ENCODE peak calls at places on chromosomes 7 and 10, in eight cellular contexts. Q is GM12878, H is body of pancreas, V is HCT116, J is GM23248, M is SJSA1, Y is esophagus muscularis mucosa, S is hepatocyte. E is an unnamed sample.
A peak's percentile ranks its signal among the peaks of the same experiment; 100 is the strongest.

GRCh38 chr7:118325450-118325808 is 100.9 kb downstream of the ANKRD7 start:
- DNase-seq in M (no peak), Y (no peak), S (no peak), J (no peak), V (no peak), H (no peak), Q (no peak), E (no peak)

GRCh38 chr7:80244206-80244956 is 109.8 kb downstream of the GNAI1 start:
- DNase-seq in S (no peak), M (no peak), J (peak; percentile 46), Y (no peak), H (no peak), Q (no peak), V (no peak), E (no peak)

GRCh38 chr10:92591550-92592140 is 1.3 kb upstream of the KIF11 start:
- DNase-seq in J (peak; percentile 98), Y (peak; percentile 97), S (peak; percentile 95), V (peak; percentile 89), H (peak; percentile 89), M (peak; percentile 88), Q (peak; percentile 75), E (peak; percentile 90)

GRCh38 chr10:34180749-34181148 is 634.3 kb downstream of the PARD3 start:
- DNase-seq in V (no peak), H (no peak), M (no peak), S (no peak), Y (no peak), Q (no peak), J (no peak), E (no peak)

GRCh38 chr10:132247943-132248342 is 59.8 kb downstream of the STK32C start:
- DNase-seq in M (no peak), Q (no peak), H (no peak), S (no peak), V (no peak), J (peak; percentile 28), Y (no peak), E (peak; percentile 9)

GRCh38 chr7:139680676-139681462 is 96.9 kb downstream of the HIPK2 start:
- DNase-seq in S (peak; percentile 67), M (peak; percentile 97), J (peak; percentile 100), Y (no peak), H (no peak), V (peak; percentile 92), Q (no peak), E (peak; percentile 84)

GRCh38 chr7:94297397-94297838 is 97.3 kb upstream of the COL1A2 start:
- DNase-seq in H (no peak), M (peak; percentile 77), Y (no peak), J (peak; percentile 98), S (peak; percentile 61), V (no peak), Q (no peak), E (peak; percentile 96)

GRCh38 chr7:47581442-47581820 is 480 bp downstream of the TNS3 start:
- DNase-seq in S (peak; percentile 73), V (no peak), J (peak; percentile 42), M (no peak), Y (no peak), Q (no peak), H (peak; percentile 48), E (no peak)

GRCh38 chr10:29471483-29471859 is 163.3 kb downstream of the SVIL start:
- DNase-seq in M (no peak), Q (no peak), H (no peak), Y (no peak), J (peak; percentile 90), V (no peak), S (peak; percentile 52), E (no peak)

GRCh38 chr10:89645742-89646172 is 715 bp upstream of the PANK1 start:
- DNase-seq in M (no peak), H (no peak), Y (no peak), V (no peak), S (peak; percentile 85), J (no peak), Q (no peak), E (no peak)

GRCh38 chr7:44608916-44609648 is 2.7 kb downstream of the OGDH start:
- DNase-seq in M (no peak), Y (no peak), J (peak; percentile 77), S (no peak), V (no peak), Q (no peak), H (no peak), E (no peak)

GRCh38 chr10:87659571-87660483 is at the start of gene PAPSS2:
- DNase-seq in J (peak; percentile 83), S (peak; percentile 72), Q (no peak), Y (no peak), M (peak; percentile 78), H (peak; percentile 64), V (no peak), E (peak; percentile 83)

GRCh38 chr7:16739863-16740622 is 13.5 kb upstream of the TSPAN13 start:
- DNase-seq in Q (no peak), H (no peak), V (peak; percentile 24), M (peak; percentile 82), Y (no peak), S (peak; percentile 83), J (peak; percentile 95), E (peak; percentile 63)

GRCh38 chr10:104028146-104028545 is 57.5 kb downstream of the COL17A1 start:
- DNase-seq in J (peak; percentile 46), H (no peak), S (peak; percentile 45), V (peak; percentile 29), Q (no peak), M (no peak), Y (no peak), E (peak; percentile 48)

GRCh38 chr10:3399756-3400155 is 227.2 kb upstream of the PITRM1 start:
- DNase-seq in S (no peak), V (no peak), Q (no peak), Y (no peak), J (no peak), H (no peak), M (no peak), E (no peak)

GRCh38 chr10:22321156-22321711 is 335 bp downstream of the BMI1 start:
- DNase-seq in H (peak; percentile 64), M (peak; percentile 65), S (peak; percentile 84), V (no peak), J (peak; percentile 91), Y (no peak), Q (no peak), E (peak; percentile 88)

GRCh38 chr7:90487808-90488207 is 18.4 kb downstream of the PTTG1IP2 start:
- DNase-seq in J (no peak), S (no peak), Y (no peak), Q (no peak), V (no peak), M (no peak), H (no peak), E (no peak)

GRCh38 chr7:7151285-7151684 is 31.1 kb upstream of the C1GALT1 start:
- DNase-seq in V (no peak), Y (no peak), M (no peak), S (no peak), Q (no peak), H (no peak), J (no peak), E (peak; percentile 52)

GRCh38 chr10:113071446-113071845 is 121.4 kb downstream of the TCF7L2 start:
- DNase-seq in V (no peak), Q (no peak), Y (no peak), J (peak; percentile 16), S (no peak), M (no peak), H (peak; percentile 87), E (peak; percentile 73)

GRCh38 chr7:80581472-80581871 is 57.0 kb upstream of the CD36 start:
- DNase-seq in Y (no peak), S (peak; percentile 11), Q (no peak), J (peak; percentile 29), V (no peak), H (no peak), M (no peak), E (peak; percentile 45)

GRCh38 chr10:104337527-104337984 is 709 bp downstream of the ITPRIP start:
- DNase-seq in S (no peak), V (no peak), Y (no peak), H (no peak), Q (no peak), J (peak; percentile 69), M (no peak), E (no peak)

GRCh38 chr7:156780724-156781455 is 112.1 kb downstream of the LMBR1 start:
- DNase-seq in S (no peak), M (no peak), V (no peak), Q (peak; percentile 86), Y (no peak), J (no peak), H (no peak), E (no peak)

GRCh38 chr10:12699756-12700556 is 301.6 kb downstream of the CCDC3 start:
- DNase-seq in V (no peak), Q (no peak), S (no peak), M (no peak), Y (no peak), H (no peak), J (peak; percentile 4), E (no peak)
- H3K27ac ChIP-seq in V (no peak overlapping the region), Q (no peak overlapping the region), S (no peak overlapping the region), M (no peak overlapping the region), Y (peak overlapping the region; percentile 62), H (peak overlapping the region; percentile 88), J (no peak overlapping the region), E (no peak overlapping the region)

GRCh38 chr10:71712572-71713134 is 6.9 kb downstream of the C10orf105 start:
- DNase-seq in Y (no peak), H (no peak), J (no peak), S (no peak), V (no peak), Q (no peak), M (no peak), E (no peak)
- H3K4me3 ChIP-seq in Y (no peak overlapping the region), H (no peak overlapping the region), J (no peak overlapping the region), S (no peak overlapping the region), V (no peak overlapping the region), Q (no peak overlapping the region), M (no peak overlapping the region), E (no peak overlapping the region)

DNA sequence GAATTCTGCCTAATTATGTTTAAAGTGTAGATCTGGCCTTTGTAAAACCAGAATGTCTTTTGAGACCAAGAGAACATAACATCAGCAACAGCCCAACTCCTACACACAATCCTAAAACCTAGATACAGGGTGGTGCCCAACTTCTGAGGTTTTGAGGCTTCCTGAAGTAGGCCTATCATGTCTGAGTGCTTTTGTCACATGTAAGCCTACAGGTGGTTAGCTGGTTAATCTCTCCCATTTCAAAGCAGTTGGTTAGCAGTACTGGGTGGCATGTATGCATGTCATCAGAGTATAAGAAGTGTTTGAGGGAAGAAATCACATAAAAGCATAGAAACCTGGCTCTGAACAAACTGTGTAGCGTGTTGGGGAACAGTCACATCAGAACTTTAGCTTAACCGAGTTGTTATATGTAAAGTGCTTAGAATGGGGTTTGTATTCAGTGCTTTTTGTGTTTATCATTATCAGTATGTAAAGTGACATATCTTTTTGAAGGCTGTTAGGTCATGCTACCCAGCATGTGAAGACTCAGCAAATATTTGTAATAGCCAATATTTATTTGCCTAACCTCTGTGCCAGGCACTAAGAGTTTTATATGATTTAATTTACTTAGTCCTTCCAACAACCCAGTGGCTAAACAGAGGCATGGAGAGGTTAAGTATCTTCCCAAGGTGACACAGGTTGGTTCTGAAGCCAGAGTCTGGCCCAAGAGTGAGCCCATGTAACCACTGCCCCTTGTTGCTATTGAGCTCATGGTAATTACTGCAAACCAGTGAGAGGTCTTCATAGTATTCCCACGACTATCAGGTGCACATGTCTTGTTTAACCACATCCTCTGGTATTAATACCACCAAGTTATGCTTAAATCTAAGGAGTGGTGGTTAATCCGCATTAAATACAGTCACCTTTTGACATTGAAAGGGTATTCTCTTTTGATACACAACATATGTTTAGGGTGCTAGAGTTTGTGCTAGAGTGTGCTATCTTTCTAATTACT is 2.6 kb downstream of the ADD3 start:
- DNase-seq in S (no peak), H (no peak), Q (peak; percentile 55), J (no peak), Y (no peak), V (no peak), M (no peak), E (no peak)
- H3K4me1 ChIP-seq in S (peaks cover 49% of the 10 kb centered on the region), H (peaks cover 62% of the 10 kb centered on the region), Q (peaks cover 26% of the 10 kb centered on the region), J (peaks cover 46% of the 10 kb centered on the region), Y (peaks cover 51% of the 10 kb centered on the region), V (peaks cover 62% of the 10 kb centered on the region), M (peaks cover 30% of the 10 kb centered on the region), E (peaks cover 43% of the 10 kb centered on the region)

GRCh38 chr10:110459600-110459999 is 38.1 kb upstream of the DUSP5 start:
- DNase-seq in Q (no peak), V (no peak), M (no peak), S (no peak), J (no peak), H (no peak), Y (no peak), E (no peak)
- H3K27ac ChIP-seq in Q (no peak overlapping the region), V (peak overlapping the region; percentile 55), M (peak overlapping the region; percentile 74), S (no peak overlapping the region), J (no peak overlapping the region), H (no peak overlapping the region), Y (no peak overlapping the region), E (no peak overlapping the region)